ENCODE peak calls at places on chromosome 16, in ten cellular contexts. B is colonic mucosa, M is GM23248, O is RWPE1, Y is body of pancreas, L is mesenchymal stem cell, I is SJSA1, D is psoas muscle, Z is sigmoid colon, R is substantia nigra. H is an unnamed sample.

GRCh38 chr16:52069866-52070265 is 477.1 kb downstream of the TOX3 start:
- DNase-seq in D (no peak), Z (no peak), R (peak), B (no peak), O (peak), Y (no peak), L (peak), M (peak), I (no peak), H (no peak)

GRCh38 chr16:50302472-50303005 is 36.2 kb downstream of the ADCY7 start:
- DNase-seq in R (no peak), I (no peak), O (no peak), Y (no peak), M (no peak), D (no peak), Z (peak), B (no peak), L (no peak), H (no peak)

GRCh38 chr16:12420661-12421209 is 383.0 kb downstream of the CPPED1 start:
- DNase-seq in B (no peak), Z (peak), I (no peak), Y (no peak), R (no peak), L (no peak), O (peak), D (no peak), M (no peak), H (no peak)

GRCh38 chr16:68668266-68668665 is 23.2 kb downstream of the CDH3 start:
- DNase-seq in I (no peak), D (no peak), O (peak), Z (no peak), R (no peak), Y (no peak), B (no peak), M (peak), L (no peak), H (no peak)

GRCh38 chr16:89905511-89906140 is 13.0 kb upstream of the MC1R start:
- DNase-seq in O (no peak), D (no peak), Z (peak), M (peak), I (no peak), R (no peak), B (no peak), Y (no peak), L (peak), H (no peak)

GRCh38 chr16:29315916-29316517 is 90.5 kb downstream of the NPIPB11 start:
- DNase-seq in D (no peak), O (no peak), Y (no peak), B (no peak), R (no peak), I (no peak), M (no peak), L (no peak), Z (peak), H (no peak)

GRCh38 chr16:81485824-81486554 is 41.4 kb downstream of the CMIP start:
- DNase-seq in I (no peak), L (no peak), Y (no peak), D (peak), O (no peak), Z (no peak), M (peak), B (no peak), R (no peak), H (no peak)

GRCh38 chr16:86549076-86549892 is 5.8 kb downstream of the MTHFSD start:
- DNase-seq in M (no peak), D (no peak), O (no peak), R (no peak), B (no peak), Y (no peak), Z (peak), L (no peak), I (no peak), H (no peak)

GRCh38 chr16:53599548-53599947 is 96.5 kb upstream of the AKTIP start:
- DNase-seq in Z (no peak), D (no peak), M (no peak), B (no peak), R (no peak), O (no peak), L (peak), Y (no peak), I (no peak), H (no peak)

GRCh38 chr16:77782694-77783093 is 5.7 kb upstream of the VAT1L start:
- DNase-seq in R (no peak), D (no peak), B (no peak), Z (no peak), L (peak), I (no peak), O (no peak), M (peak), Y (no peak), H (no peak)

GRCh38 chr16:66858740-66859396 is 14.7 kb downstream of the CA7 start:
- DNase-seq in L (peak), M (peak), I (peak), D (peak), Z (no peak), B (peak), O (no peak), R (no peak), Y (peak), H (no peak)

GRCh38 chr16:80526418-80527061 is 14.3 kb upstream of the DYNLRB2 start:
- DNase-seq in Y (peak), B (peak), I (peak), O (peak), R (peak), Z (no peak), L (peak), D (peak), M (peak), H (peak)

GRCh38 chr16:81697886-81698635 is 81.0 kb upstream of the PLCG2 start:
- DNase-seq in O (no peak), L (no peak), Z (no peak), Y (peak), M (no peak), D (no peak), R (peak), I (no peak), B (no peak), H (peak)

GRCh38 chr16:6335072-6335471 is 997.6 kb upstream of the RBFOX1 start:
- DNase-seq in O (no peak), R (no peak), B (no peak), L (no peak), D (no peak), Z (no peak), I (no peak), Y (no peak), M (peak), H (no peak)

GRCh38 chr16:85372627-85373372 is 240.3 kb upstream of the GSE1 start:
- DNase-seq in M (peak), D (peak), R (no peak), L (peak), I (peak), Z (peak), O (peak), B (peak), Y (peak), H (no peak)

GRCh38 chr16:12137344-12138094 is 161.0 kb downstream of the SNX29 start:
- DNase-seq in Y (no peak), O (no peak), R (no peak), Z (no peak), I (no peak), M (no peak), D (no peak), B (peak), L (no peak), H (no peak)

GRCh38 chr16:49939495-49939894 is 83.6 kb upstream of the ZNF423 start:
- DNase-seq in M (no peak), R (no peak), O (no peak), B (no peak), L (no peak), D (no peak), I (no peak), Y (no peak), Z (peak), H (no peak)

GRCh38 chr16:77403732-77404131 is 31.1 kb downstream of the ADAMTS18 start:
- DNase-seq in Y (no peak), M (no peak), R (no peak), B (no peak), I (no peak), Z (no peak), O (no peak), D (no peak), L (no peak), H (no peak)

GRCh38 chr16:30491744-30492308 is 19.3 kb downstream of the ITGAL start:
- DNase-seq in Z (no peak), O (peak), M (peak), I (peak), L (peak), B (no peak), Y (peak), R (no peak), D (no peak), H (no peak)

GRCh38 chr16:65068151-65068740 is 53.6 kb downstream of the CDH11 start:
- DNase-seq in L (peak), Y (no peak), R (no peak), Z (no peak), B (no peak), D (no peak), O (no peak), I (no peak), M (peak), H (no peak)

GRCh38 chr16:65069766-65070165 is 52.1 kb downstream of the CDH11 start:
- DNase-seq in B (no peak), M (peak), Z (no peak), D (no peak), Y (no peak), L (peak), R (no peak), I (peak), O (no peak), H (no peak)

GRCh38 chr16:65069090-65069489 is 52.8 kb downstream of the CDH11 start:
- DNase-seq in R (no peak), I (peak), O (peak), B (no peak), L (peak), D (no peak), M (peak), Z (no peak), Y (no peak), H (no peak)

GRCh38 chr16:65070831-65071230 is 51.0 kb downstream of the CDH11 start:
- DNase-seq in D (peak), I (peak), R (peak), Y (peak), M (peak), B (peak), Z (peak), L (peak), O (peak), H (peak)

GRCh38 chr16:65071371-65072311 is 50.2 kb downstream of the CDH11 start:
- DNase-seq in Y (peak), B (peak), M (peak), I (peak), O (no peak), D (peak), R (peak), Z (peak), L (no peak), H (peak)
- H3K27ac ChIP-seq in Y (no peak), B (no peak), M (peak), I (peak), O (peak), D (peak), R (peak), Z (peak), L (peak), H (peak)

GRCh38 chr16:2981177-2981898 is 1.1 kb upstream of the PKMYT1 start:
- DNase-seq in B (peak), O (no peak), M (no peak), I (no peak), L (peak), Z (no peak), R (no peak), Y (no peak), D (no peak), H (no peak)
- H3K27ac ChIP-seq in B (no peak), O (peak), M (no peak), I (no peak), L (no peak), Z (no peak), R (no peak), Y (peak), D (no peak), H (no peak)

DNA sequence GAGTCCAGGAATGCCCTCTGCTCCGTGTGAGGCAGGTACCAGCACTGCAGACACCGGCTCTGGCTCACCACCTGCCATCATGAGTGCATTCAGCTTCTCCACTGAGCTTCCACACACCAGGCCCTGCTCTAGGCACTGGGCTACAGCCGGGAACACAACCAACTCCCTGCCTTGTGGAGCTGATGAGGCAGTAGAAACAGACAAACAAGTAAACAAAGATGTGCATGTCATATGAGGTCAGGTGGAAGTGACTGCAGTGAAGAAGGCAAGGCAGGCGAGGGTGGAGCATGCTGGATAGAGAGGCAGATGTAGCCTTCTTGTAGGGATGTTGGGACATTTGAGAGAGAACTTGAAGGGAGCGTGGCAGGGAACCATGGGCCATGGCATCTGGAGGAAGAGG is 5.0 kb downstream of the NLRC5 start:
- DNase-seq in D (no peak), L (no peak), B (no peak), I (no peak), Z (peak), Y (no peak), O (no peak), M (no peak), R (no peak), H (no peak)
- H3K27ac ChIP-seq in D (no peak), L (no peak), B (no peak), I (no peak), Z (no peak), Y (no peak), O (no peak), M (no peak), R (no peak), H (no peak)

GRCh38 chr16:24848065-24848464 is 2.3 kb downstream of the SLC5A11 start:
- DNase-seq in I (peak), Y (no peak), M (peak), D (no peak), Z (peak), O (no peak), R (no peak), L (peak), B (no peak), H (no peak)

GRCh38 chr16:24846548-24847357 is 990 bp downstream of the SLC5A11 start:
- DNase-seq in D (no peak), Y (no peak), B (no peak), Z (peak), I (no peak), O (no peak), L (no peak), M (no peak), R (no peak), H (no peak)

GRCh38 chr16:24847358-24847664 is 1.5 kb downstream of the SLC5A11 start:
- DNase-seq in L (no peak), Z (no peak), R (no peak), I (no peak), D (no peak), B (no peak), M (no peak), Y (no peak), O (no peak), H (no peak)

GRCh38 chr16:24844101-24845030 is 1.4 kb upstream of the SLC5A11 start:
- DNase-seq in Z (no peak), I (no peak), L (no peak), D (no peak), M (no peak), R (no peak), Y (no peak), B (peak), O (peak), H (no peak)

DNA sequence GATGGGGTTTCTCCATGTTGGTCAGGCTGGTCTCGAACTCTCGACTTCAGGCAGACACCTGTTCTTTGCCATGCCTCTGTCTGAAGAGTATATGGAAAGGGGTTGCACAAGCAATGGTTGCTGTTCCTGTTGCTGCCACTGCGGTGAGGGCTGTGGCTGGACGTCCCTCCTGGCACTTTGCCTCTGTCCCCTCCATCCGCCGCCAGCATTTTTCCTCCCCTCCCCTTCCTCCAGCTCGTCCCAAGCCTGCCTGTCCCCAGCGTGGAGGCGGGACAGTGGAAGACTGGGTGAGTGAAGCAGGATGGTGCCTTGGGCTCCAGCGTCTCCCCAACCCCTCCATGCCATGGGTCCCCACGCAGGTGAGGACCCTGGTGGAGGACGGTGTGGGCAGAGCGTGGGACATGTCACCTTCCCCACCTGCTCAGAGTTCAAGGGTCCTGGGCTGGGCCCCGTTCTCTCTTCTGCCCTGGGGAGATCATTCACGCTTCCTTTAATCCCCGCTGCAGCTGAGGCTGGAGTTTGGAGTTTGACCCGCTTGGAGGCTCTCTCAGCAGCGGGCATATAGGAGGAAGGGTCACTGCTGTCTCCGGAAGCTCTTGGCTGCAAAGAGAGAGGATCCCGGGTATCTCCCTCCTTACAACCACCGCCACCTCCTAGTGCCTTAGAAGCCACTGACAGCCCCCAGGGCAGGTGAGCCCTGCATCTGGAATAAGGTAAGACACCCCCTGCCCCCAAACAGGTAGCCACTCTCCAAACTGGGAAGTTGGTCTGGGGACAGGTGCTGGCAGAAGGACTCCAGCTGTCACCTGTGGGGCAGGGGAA is at the start of gene SLC5A11:
- DNase-seq in B (no peak), I (no peak), Y (no peak), R (peak), Z (no peak), O (no peak), D (no peak), M (no peak), L (no peak), H (no peak)
- H3K27ac ChIP-seq in B (no peak), I (no peak), Y (no peak), R (peak), Z (no peak), O (no peak), D (no peak), M (no peak), L (no peak), H (no peak)

DNA sequence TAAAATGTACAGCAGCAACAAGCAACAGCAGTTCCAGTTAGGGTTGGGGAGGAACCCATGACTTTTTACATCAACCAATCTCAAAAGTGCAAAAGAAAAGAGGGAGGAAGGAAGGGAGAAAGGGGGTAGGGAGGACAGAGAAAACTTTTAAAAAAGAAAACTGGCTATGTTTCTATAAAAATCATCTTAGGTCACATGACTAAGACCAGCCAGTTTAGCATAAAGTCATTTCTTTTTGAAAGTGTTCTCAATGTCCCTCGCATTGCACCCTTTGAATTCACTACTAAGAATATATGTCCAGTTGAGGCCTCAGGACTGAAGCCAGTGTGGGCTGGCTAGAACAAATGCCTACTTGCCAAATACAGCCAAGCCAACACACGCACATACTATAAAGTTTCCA is 28.9 kb downstream of the DCUN1D3 start:
- DNase-seq in D (no peak), O (no peak), Y (no peak), Z (no peak), I (no peak), B (no peak), R (no peak), L (no peak), M (no peak), H (no peak)
- H3K27ac ChIP-seq in D (no peak), O (no peak), Y (no peak), Z (peak), I (no peak), B (no peak), R (no peak), L (no peak), M (no peak), H (no peak)

GRCh38 chr16:88767546-88767945 is 17.5 kb downstream of the PIEZO1 start:
- DNase-seq in I (no peak), O (no peak), B (no peak), D (no peak), M (no peak), Z (no peak), R (no peak), L (no peak), Y (no peak), H (no peak)

GRCh38 chr16:88770459-88771293 is 14.3 kb downstream of the PIEZO1 start:
- DNase-seq in Z (peak), Y (peak), M (no peak), B (peak), L (peak), R (no peak), D (peak), I (peak), O (peak), H (no peak)

GRCh38 chr16:88768041-88768876 is 16.8 kb downstream of the PIEZO1 start:
- DNase-seq in L (peak), I (peak), R (peak), Z (peak), B (peak), O (no peak), Y (peak), M (peak), D (peak), H (peak)

GRCh38 chr16:88771294-88771772 is 13.7 kb downstream of the PIEZO1 start:
- DNase-seq in Y (no peak), B (no peak), Z (no peak), D (no peak), I (no peak), R (no peak), M (no peak), O (no peak), L (no peak), H (no peak)

DNA sequence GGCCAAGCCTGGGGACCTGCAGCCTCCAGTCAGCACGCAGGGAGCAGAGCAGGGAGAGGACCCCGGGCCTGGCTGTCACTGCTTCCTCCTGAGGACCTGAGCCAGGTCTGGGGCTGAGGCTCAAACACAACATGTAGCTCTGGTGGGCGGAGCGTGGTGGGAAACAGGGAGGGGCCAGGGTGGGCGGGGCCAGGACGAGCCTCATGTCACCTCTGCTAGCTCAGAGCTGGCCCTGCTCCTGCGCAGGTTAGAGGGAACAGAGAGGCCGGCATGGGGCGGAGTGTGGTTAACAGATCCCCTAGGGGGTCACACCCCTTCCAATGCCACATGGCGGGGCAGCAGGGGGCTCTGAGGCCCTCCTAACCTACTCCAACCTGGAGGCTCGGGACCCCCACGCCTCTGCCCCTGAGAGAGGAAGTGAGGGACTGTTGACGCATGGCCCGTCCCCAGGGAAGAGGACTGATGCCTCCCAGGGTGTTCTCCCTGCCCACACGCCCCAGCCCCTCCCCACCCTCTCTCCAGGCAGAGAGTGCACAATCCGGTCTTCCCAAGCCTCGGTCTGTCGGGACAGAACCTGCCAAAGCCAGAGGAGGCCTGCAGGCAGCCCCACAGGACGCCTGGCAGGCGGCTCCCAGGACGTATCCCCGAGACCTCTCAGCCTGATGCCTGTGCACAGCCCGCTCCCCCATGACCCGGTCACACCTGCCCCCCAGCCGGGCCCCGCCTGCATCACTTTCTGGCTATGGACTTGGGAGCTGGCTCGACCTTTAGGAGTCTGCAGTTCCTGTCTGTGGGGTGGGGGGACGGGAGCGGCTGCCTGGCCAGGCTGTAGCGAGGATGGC is 15.2 kb downstream of the PIEZO1 start:
- DNase-seq in Z (no peak), Y (peak), L (peak), M (peak), B (peak), O (no peak), R (no peak), D (no peak), I (peak), H (no peak)
- H3K27ac ChIP-seq in Z (peak), Y (peak), L (peak), M (no peak), B (peak), O (peak), R (no peak), D (no peak), I (peak), H (no peak)

GRCh38 chr16:56998352-56998751 is 9.0 kb downstream of the NLRC5 start:
- DNase-seq in R (no peak), B (no peak), Z (peak), O (no peak), Y (no peak), I (no peak), D (no peak), M (no peak), L (no peak), H (no peak)
- H3K27ac ChIP-seq in R (no peak), B (no peak), Z (no peak), O (no peak), Y (no peak), I (no peak), D (no peak), M (no peak), L (no peak), H (no peak)

H was measured in caudate nucleus.